ENCODE peak calls at places on chromosomes 6 and 20, in four cellular contexts. N, J, D and T are unnamed samples.

GRCh38 chr20:9401381-9401780 is 113.0 kb upstream of the LAMP5 start:
- DNase-seq in N (no peak), J (no peak), D (no peak), T (no peak)

GRCh38 chr6:170028629-170029345 is 262.1 kb downstream of the DLL1 start:
- DNase-seq in N (no peak), J (no peak), D (no peak), T (no peak)

GRCh38 chr20:58192567-58192966 is 35.9 kb downstream of the ANKRD60 start:
- DNase-seq in N (peak), J (peak), D (no peak), T (no peak)

GRCh38 chr6:153405926-153406325 is 274.8 kb upstream of the RGS17 start:
- DNase-seq in N (no peak), J (no peak), D (no peak), T (no peak)

GRCh38 chr6:14436593-14436992 is 319.0 kb downstream of the CD83 start:
- DNase-seq in N (no peak), J (no peak), D (no peak), T (no peak)

GRCh38 chr20:47280228-47280627 is 76.3 kb downstream of the ZMYND8 start:
- DNase-seq in N (no peak), J (no peak), D (no peak), T (no peak)

GRCh38 chr20:23257106-23257761 is 93.4 kb upstream of the NXT1 start:
- DNase-seq in N (no peak), J (no peak), D (no peak), T (peak)

GRCh38 chr6:130143709-130144108 is 79.0 kb downstream of the SAMD3 start:
- DNase-seq in N (no peak), J (no peak), D (no peak), T (no peak)

GRCh38 chr6:170147832-170148708 is 142.8 kb downstream of the DLL1 start:
- DNase-seq in N (no peak), J (no peak), D (no peak), T (no peak)

GRCh38 chr6:150079604-150080003 is 10.7 kb upstream of the ULBP3 start:
- DNase-seq in N (no peak), J (no peak), D (no peak), T (no peak)

GRCh38 chr20:35264755-35265154 is 13.2 kb downstream of the MMP24OS start:
- DNase-seq in N (peak), J (peak), D (no peak), T (no peak)

GRCh38 chr20:54573838-54574237 is 98.4 kb downstream of the DOK5 start:
- DNase-seq in N (no peak), J (no peak), D (no peak), T (no peak)

GRCh38 chr6:158264180-158264579 is 48.1 kb upstream of the TULP4 start:
- DNase-seq in N (no peak), J (no peak), D (no peak), T (no peak)

GRCh38 chr20:23180451-23180921 is 94.4 kb upstream of the CD93 start:
- DNase-seq in N (no peak), J (no peak), D (no peak), T (no peak)

GRCh38 chr6:139990865-139991264 is 616.4 kb upstream of the CITED2 start:
- DNase-seq in N (no peak), J (no peak), D (no peak), T (no peak)

GRCh38 chr20:53959849-53960585 is 110.4 kb downstream of the BCAS1 start:
- DNase-seq in N (no peak), J (no peak), D (no peak), T (no peak)

GRCh38 chr6:5809471-5809870 is 197.3 kb downstream of the NRN1 start:
- DNase-seq in N (no peak), J (no peak), D (no peak), T (no peak)

GRCh38 chr6:48611332-48611731 is 500.3 kb upstream of the PTCHD4 start:
- DNase-seq in N (no peak), J (no peak), D (no peak), T (no peak)

GRCh38 chr6:103699770-103700169 is 1159.9 kb downstream of the HACE1 start:
- DNase-seq in N (no peak), J (no peak), D (no peak), T (no peak)

GRCh38 chr6:147675281-147675680 is 166.8 kb downstream of the SAMD5 start:
- DNase-seq in N (no peak), J (no peak), D (no peak), T (no peak)

GRCh38 chr6:107489636-107490567 is at the start of gene SOBP:
- DNase-seq in N (peak), J (peak), D (peak), T (no peak)

GRCh38 chr6:15207923-15208322 is 37.9 kb upstream of the JARID2 start:
- DNase-seq in N (no peak), J (no peak), D (no peak), T (no peak)

GRCh38 chr6:149499066-149499465 is 14.3 kb upstream of the ZC3H12D start:
- DNase-seq in N (no peak), J (no peak), D (peak), T (no peak)

GRCh38 chr6:133289733-133290306 is 48.7 kb downstream of the EYA4 start:
- DNase-seq in N (no peak), J (no peak), D (no peak), T (no peak)

GRCh38 chr20:61440548-61441055 is 188.5 kb downstream of the CDH4 start:
- DNase-seq in N (no peak), J (no peak), D (no peak), T (no peak)

GRCh38 chr6:160138839-160139419 is 17.3 kb downstream of the SLC22A1 start:
- DNase-seq in N (no peak), J (no peak), D (no peak), T (peak)
- TF ChIP-seq CTCF in N (no peak), J (no peak), D (no peak), T (no peak)

GRCh38 chr20:49548371-49548947 is 19.5 kb downstream of the PTGIS start:
- DNase-seq in N (no peak), J (no peak), D (no peak), T (no peak)

GRCh38 chr20:49543858-49544437 is 24.0 kb downstream of the PTGIS start:
- DNase-seq in N (no peak), J (no peak), D (no peak), T (no peak)

GRCh38 chr20:49544535-49544934 is 23.4 kb downstream of the PTGIS start:
- DNase-seq in N (no peak), J (no peak), D (no peak), T (no peak)

GRCh38 chr20:49543071-49543857 is 24.7 kb downstream of the PTGIS start:
- DNase-seq in N (no peak), J (no peak), D (no peak), T (no peak)

DNA sequence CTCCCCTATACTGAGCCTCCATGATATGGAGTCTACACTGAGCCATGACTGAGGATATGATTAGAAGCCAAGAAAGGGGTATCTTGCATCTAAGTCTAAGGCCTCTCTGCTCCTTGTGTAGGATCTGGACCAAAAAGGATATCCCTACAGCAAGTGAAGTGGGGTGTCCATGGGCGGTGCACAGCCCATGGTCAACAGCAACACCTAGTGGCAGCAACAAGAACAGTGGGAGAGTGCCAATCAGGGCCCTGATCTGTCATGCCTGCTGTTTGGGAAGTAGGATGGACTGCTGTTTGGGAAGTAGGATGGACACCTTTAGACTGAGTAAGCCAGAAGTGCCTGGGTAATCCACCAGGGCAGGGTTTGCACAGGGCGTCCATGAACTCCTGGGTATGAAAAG is 22.4 kb downstream of the PTGIS start:
- DNase-seq in N (no peak), J (no peak), D (no peak), T (no peak)
- TF ChIP-seq CTCF in N (peak), J (peak), D (no peak), T (peak)

GRCh38 chr20:44070139-44070900 is 116.7 kb downstream of the JPH2 start:
- DNase-seq in N (no peak), J (no peak), D (no peak), T (peak)
- TF ChIP-seq CTCF in N (no peak), J (no peak), D (no peak), T (no peak)

DNA sequence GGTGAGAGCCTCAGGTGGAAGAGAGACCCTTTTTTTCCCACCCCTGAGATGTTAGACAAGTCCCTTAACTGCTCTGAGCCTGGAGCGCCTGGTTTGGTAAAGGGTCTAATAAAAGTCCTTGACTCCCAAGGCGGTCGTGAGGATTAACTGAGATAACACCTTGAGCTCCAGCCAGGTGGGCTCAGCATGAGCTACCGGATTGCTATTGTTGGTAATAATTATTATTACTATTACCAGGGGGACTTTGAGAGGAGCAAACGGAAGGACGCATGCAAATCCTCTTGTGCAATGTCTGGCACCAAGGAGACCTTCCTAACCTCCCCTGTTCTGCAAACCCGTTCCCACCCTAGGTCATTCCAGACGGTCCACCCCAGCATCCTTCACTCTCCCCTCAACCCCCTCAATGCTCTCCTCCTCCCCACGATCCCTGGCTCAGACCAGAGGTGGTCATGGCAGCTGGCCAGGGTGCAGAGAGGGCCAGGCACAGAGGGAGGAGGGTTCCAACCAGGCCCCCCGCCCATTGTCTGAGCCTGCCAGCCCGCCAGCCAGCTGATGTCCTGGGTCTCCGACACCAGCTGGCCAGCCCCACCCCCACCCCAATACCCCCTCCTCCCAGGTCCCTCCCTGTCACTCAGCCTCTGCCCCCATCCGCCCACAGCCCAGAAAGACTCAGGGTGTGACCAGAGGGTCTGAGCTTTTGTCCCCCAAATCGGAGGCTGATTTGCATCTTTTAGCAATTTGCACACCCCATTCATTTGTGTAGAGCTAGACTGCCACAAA is 14.3 kb upstream of the CBFA2T2 start:
- DNase-seq in N (no peak), J (no peak), D (peak), T (no peak)
- TF ChIP-seq CTCF in N (no peak), J (no peak), D (no peak), T (no peak)

DNA sequence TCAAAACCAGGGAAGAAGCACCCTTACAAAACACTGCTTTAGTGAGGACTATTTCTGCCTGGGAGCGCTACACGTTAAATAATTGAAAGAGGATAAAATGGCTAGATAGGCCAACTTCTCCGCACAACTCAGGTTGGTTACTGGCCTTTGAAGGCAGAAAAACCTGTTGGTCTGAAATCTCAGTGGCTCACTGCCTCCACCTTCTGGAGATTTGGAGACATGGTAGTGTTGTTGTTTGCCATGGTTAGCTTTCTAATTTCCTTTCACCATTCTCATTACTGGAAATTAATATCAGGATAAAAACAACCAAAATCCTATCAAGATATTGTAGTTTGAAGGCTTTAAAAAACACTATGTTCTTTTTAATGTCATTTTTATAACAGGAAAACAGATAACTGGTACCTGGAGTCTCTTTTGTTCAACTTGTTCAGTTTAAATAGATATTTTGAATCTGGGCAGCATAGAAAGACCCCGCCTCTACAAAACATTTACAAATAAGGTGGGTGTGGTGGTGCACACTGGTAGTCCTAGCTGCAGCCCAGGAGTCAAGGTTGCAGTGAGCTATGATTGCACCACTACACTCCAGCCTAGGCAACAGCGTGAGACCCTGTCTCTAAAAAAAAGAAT is 27.5 kb upstream of the BCLAF1 start:
- DNase-seq in N (peak), J (peak), D (peak), T (no peak)
- TF ChIP-seq CTCF in N (peak), J (peak), D (peak), T (peak)

DNA sequence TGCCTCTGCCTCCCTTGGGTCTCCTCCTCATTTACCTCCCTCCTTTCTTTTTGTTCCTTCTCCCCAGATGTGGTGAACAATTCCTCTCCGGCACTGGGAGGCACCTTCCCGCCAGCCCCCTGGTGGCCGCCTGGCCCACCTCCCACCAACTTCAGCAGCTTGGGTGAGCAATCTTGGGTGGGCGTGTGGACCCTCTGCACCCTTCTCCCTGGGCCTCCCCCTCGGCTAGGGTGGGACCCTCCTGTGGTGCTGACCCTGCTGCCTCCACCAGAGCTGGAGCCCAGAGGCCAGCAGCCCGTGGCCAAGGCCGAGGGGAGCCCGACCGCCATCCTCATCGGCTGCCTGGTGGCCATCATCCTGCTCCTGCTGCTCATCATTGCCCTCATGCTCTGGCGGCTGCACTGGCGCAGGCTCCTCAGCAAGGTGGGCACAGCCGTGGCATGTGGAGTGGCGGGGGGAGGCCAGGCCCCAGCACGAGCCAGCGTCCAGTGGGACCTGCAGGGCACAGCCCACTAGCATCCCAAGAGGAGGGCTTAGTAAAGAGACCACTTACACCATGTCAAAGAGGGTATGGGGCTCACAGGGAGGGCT is 8.8 kb downstream of the DDR1 start:
- DNase-seq in N (no peak), J (no peak), D (no peak), T (no peak)
- TF ChIP-seq CTCF in N (peak), J (no peak), D (no peak), T (no peak)

GRCh38 chr6:50816115-50816675 is 2.5 kb upstream of the TFAP2B start:
- DNase-seq in N (peak), J (peak), D (peak), T (peak)

GRCh38 chr6:50816947-50817637 is 1.6 kb upstream of the TFAP2B start:
- DNase-seq in N (no peak), J (no peak), D (no peak), T (no peak)

GRCh38 chr6:50817638-50817950 is 1.1 kb upstream of the TFAP2B start:
- DNase-seq in N (no peak), J (no peak), D (no peak), T (no peak)

GRCh38 chr6:50818673-50819072 is at the start of gene TFAP2B:
- DNase-seq in N (no peak), J (no peak), D (no peak), T (no peak)

DNA sequence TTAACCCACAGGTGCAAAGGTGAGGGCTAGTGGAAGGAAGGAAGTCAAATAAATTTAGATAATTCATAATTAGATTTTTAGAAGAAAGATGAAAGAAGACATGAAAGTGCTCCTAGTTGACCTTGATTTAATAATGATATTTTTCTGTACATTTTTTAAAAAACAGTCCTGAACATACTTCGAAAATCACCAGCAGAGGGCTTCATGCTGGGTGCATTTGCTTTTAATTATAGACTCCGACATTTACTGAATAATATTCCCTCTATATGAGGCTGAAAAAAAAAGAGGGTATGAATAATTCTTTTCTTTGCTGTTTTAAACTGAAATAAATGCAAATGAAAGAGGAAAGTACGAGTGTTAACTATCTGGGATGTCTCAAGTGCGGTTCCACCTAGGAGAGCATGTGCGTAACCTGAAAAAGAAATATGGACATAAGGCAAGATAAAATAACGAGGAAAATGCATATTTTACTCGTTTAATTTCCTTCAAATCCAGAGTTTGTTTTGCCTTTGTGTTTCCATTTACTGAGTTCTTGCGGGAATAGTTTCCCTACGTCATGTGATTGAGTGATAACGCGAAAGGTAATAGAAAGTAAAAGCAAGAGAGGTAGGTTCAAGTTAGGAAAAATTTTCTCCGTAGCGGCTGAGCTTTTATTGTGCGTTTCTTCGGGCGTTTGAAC is 3.1 kb upstream of the TFAP2B start:
- DNase-seq in N (no peak), J (no peak), D (no peak), T (no peak)
- TF ChIP-seq CTCF in N (peak), J (no peak), D (no peak), T (peak)

DNA sequence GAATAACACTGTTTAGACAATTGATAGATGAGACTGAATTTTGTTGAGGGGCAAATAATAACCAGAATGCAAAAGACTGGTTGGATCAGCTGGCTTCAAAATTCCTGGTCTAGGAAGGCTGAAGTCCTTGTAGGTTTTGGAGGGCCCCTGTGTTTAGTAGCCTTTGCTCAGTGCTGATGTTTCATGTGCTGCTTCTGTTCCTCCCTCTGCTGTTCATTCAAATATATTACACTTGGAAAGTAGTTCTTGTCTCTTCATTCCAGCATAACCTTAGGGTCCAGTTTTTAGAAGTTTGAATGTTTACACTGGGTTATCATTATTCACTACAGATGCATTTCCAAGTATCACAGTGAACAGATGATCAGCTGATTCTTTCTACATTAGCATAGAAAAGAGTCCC is 72.5 kb downstream of the FLRT3 start:
- DNase-seq in N (no peak), J (no peak), D (no peak), T (no peak)
- TF ChIP-seq CTCF in N (no peak), J (peak), D (peak), T (no peak)